ENCODE peak calls at places on chromosomes 2 and 18, in six cellular contexts. R is lower lobe of right lung, P is iPS DF 6.9, D is psoas muscle, L is endodermal cell, B is pancreas. C is an unnamed sample. For H3K9me3, the result is how much of the 10 kb centered on the place peaks cover.

GRCh38 chr2:178271629-178272333 is 77.5 kb downstream of the OSBPL6 start:
- DNase-seq in P (no peak), D (peak), R (no peak), L (no peak), B (no peak), C (no peak)

GRCh38 chr2:11073791-11074190 is 81.5 kb upstream of the SLC66A3 start:
- DNase-seq in D (no peak), P (no peak), B (no peak), R (no peak), L (no peak), C (no peak)

GRCh38 chr18:61845212-61845611 is 47.6 kb downstream of the RNF152 start:
- DNase-seq in L (no peak), P (no peak), D (no peak), R (no peak), B (no peak), C (no peak)

GRCh38 chr18:46623541-46623940 is 33.5 kb downstream of the LOXHD1 start:
- DNase-seq in D (no peak), B (no peak), P (no peak), R (no peak), L (no peak), C (peak)

GRCh38 chr2:173806761-173807160 is 158.4 kb downstream of the SP3 start:
- DNase-seq in R (no peak), B (no peak), L (no peak), D (no peak), P (no peak), C (no peak)

GRCh38 chr2:186098821-186099220 is 360.2 kb downstream of the FSIP2 start:
- DNase-seq in P (no peak), R (no peak), L (no peak), B (no peak), D (no peak), C (no peak)

GRCh38 chr2:237486334-237486818 is 675 bp upstream of the MLPH start:
- DNase-seq in D (no peak), R (no peak), L (peak), P (no peak), B (no peak), C (no peak)

GRCh38 chr18:24277516-24277915 is 120.1 kb downstream of the OSBPL1A start:
- DNase-seq in R (no peak), D (no peak), B (no peak), P (no peak), L (no peak), C (no peak)

GRCh38 chr2:138078153-138078552 is 113.9 kb downstream of the HNMT start:
- DNase-seq in R (no peak), P (no peak), L (no peak), D (no peak), B (no peak), C (no peak)

GRCh38 chr2:71846669-71847291 is 300.9 kb downstream of the CYP26B1 start:
- DNase-seq in D (no peak), B (no peak), P (no peak), R (no peak), L (peak), C (no peak)

GRCh38 chr2:232522014-232522854 is 2.0 kb downstream of the PRSS56 start:
- DNase-seq in P (no peak), L (peak), R (peak), B (no peak), D (peak), C (peak)

GRCh38 chr2:172196768-172197322 is 94.1 kb upstream of the DLX2 start:
- DNase-seq in R (peak), D (no peak), P (no peak), L (no peak), B (peak), C (no peak)

GRCh38 chr2:23412556-23413155 is 27.7 kb downstream of the KLHL29 start:
- DNase-seq in P (no peak), B (no peak), L (no peak), D (no peak), R (no peak), C (no peak)

GRCh38 chr2:170247882-170248393 is 70.0 kb downstream of the MYO3B start:
- DNase-seq in D (no peak), B (no peak), L (no peak), R (no peak), P (no peak), C (no peak)

GRCh38 chr18:21361297-21361880 is 119.4 kb downstream of the GREB1L start:
- DNase-seq in D (no peak), P (no peak), L (peak), R (no peak), B (no peak), C (no peak)

GRCh38 chr18:80253236-80253635 is 5.9 kb upstream of the PARD6G start:
- DNase-seq in R (no peak), D (no peak), L (peak), P (no peak), B (no peak), C (no peak)

GRCh38 chr2:40251146-40251545 is 200.7 kb downstream of the SLC8A1 start:
- DNase-seq in B (peak), L (no peak), P (no peak), D (no peak), R (no peak), C (no peak)

GRCh38 chr2:228801451-228801850 is 469.6 kb downstream of the PID1 start:
- DNase-seq in L (no peak), R (no peak), D (no peak), B (no peak), P (no peak), C (no peak)

GRCh38 chr2:228798931-228799588 is 472.0 kb downstream of the PID1 start:
- DNase-seq in D (no peak), L (no peak), P (no peak), B (no peak), R (no peak), C (no peak)
- H3K9me3 ChIP-seq in D (under half), L (under half), P (under half), B (under half), R (under half), C (under half)

GRCh38 chr2:30666307-30666874 is 140.9 kb downstream of the CAPN13 start:
- DNase-seq in D (no peak), R (no peak), B (no peak), L (peak), P (no peak), C (no peak)
- H3K9me3 ChIP-seq in D (under half), R (under half), B (under half), L (under half), P (under half), C (under half)

GRCh38 chr2:13650586-13651180 is 933.9 kb downstream of the TRIB2 start:
- DNase-seq in D (no peak), R (no peak), P (peak), B (no peak), L (peak), C (no peak)
- H3K9me3 ChIP-seq in D (under half), R (under half), P (under half), B (under half), L (half or more), C (under half)

GRCh38 chr2:94966689-94967088 is 58.8 kb upstream of the MAL start:
- DNase-seq in B (no peak), L (no peak), D (no peak), R (no peak), P (no peak), C (no peak)
- H3K9me3 ChIP-seq in B (under half), L (under half), D (under half), R (under half), P (under half), C (under half)

GRCh38 chr2:7977900-7978299 is 704.0 kb upstream of the ID2 start:
- DNase-seq in R (no peak), B (no peak), D (no peak), L (no peak), P (no peak), C (no peak)
- H3K9me3 ChIP-seq in R (under half), B (under half), D (under half), L (under half), P (under half), C (under half)